ENCODE peak calls at places on chromosomes 3 and 15, in five cellular contexts. N is CD8-positive, alpha-beta memory T cell; D is adrenal gland; M is BJ; T is mammary epithelial cell. J is an unnamed sample.

GRCh38 chr15:69080203-69080957 is 65.9 kb downstream of the NOX5 start:
- DNase-seq in N (no peak), M (no peak), T (peak; percentile 48), D (no peak), J (no peak)

GRCh38 chr3:194773216-194773615 is 87.5 kb downstream of the FAM43A start:
- DNase-seq in T (peak; percentile 45), D (no peak), M (no peak), N (no peak), J (no peak)

GRCh38 chr3:181230258-181230657 is 240.7 kb upstream of the DNAJC19 start:
- DNase-seq in T (no peak), M (no peak), D (no peak), N (no peak), J (no peak)

GRCh38 chr3:31980530-31981205 is 394 bp downstream of the OSBPL10 start:
- DNase-seq in D (peak; percentile 62), T (peak; percentile 81), N (no peak), M (no peak), J (no peak)

GRCh38 chr15:76468722-76469121 is 132.1 kb downstream of the ISL2 start:
- DNase-seq in M (no peak), T (no peak), N (no peak), D (no peak), J (no peak)

GRCh38 chr3:52722491-52722890 is 16.6 kb downstream of the SPCS1 start:
- DNase-seq in N (no peak), M (no peak), T (no peak), D (no peak), J (no peak)

GRCh38 chr3:125045965-125046364 is 9.8 kb downstream of the HEG1 start:
- DNase-seq in M (peak; percentile 32), D (no peak), N (no peak), T (peak; percentile 63), J (no peak)

GRCh38 chr3:15606434-15606891 is 4.9 kb downstream of the BTD start:
- DNase-seq in T (no peak), N (no peak), D (no peak), M (no peak), J (no peak)

GRCh38 chr3:39166932-39167532 is 13.6 kb upstream of the CSRNP1 start:
- DNase-seq in T (peak; percentile 83), M (peak; percentile 94), D (peak; percentile 69), N (no peak), J (peak; percentile 96)

GRCh38 chr3:183991403-183991802 is 26.3 kb downstream of the ABCC5 start:
- DNase-seq in D (no peak), M (no peak), N (no peak), T (peak; percentile 14), J (no peak)

GRCh38 chr15:89461386-89461785 is 35.0 kb downstream of the RHCG start:
- DNase-seq in N (no peak), D (no peak), T (no peak), M (no peak), J (no peak)

GRCh38 chr3:43223670-43224364 is 62.5 kb upstream of the SNRK start:
- DNase-seq in T (no peak), N (no peak), M (no peak), D (no peak), J (no peak)

GRCh38 chr3:112303811-112304325 is 9.9 kb upstream of the SLC9C1 start:
- DNase-seq in M (no peak), N (no peak), D (no peak), T (no peak), J (no peak)

GRCh38 chr3:194472290-194472920 is 14.4 kb downstream of the ATP13A3 start:
- DNase-seq in D (peak; percentile 40), M (no peak), N (no peak), T (peak; percentile 53), J (peak; percentile 56)

DNA sequence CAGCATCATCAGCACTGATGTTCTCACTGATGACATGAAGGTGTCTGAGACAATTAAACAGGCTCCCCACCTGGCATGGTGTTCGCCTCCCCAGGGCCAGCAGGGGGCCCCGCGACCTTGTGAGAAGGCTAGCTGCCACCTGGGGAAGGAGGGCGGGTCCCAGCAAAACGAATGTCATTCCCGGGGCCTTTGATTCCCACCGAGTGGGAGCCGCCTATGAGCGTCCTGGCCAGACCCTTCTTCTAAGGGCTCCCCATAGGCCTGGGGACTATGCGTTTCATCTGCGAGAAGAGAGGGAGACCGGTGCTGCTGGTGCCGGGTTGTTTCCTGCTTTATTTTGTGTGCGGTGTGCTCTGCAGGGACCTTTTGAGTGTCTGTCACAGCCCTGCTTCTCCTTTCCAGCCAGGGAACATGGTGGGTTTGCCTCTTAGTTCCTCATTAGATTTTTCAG is 20.5 kb upstream of the MINDY4B start:
- DNase-seq in N (peak; percentile 4), M (no peak), D (peak; percentile 47), T (peak; percentile 19), J (no peak)
- H3K4me3 ChIP-seq in N (no peak overlapping the region), M (no peak overlapping the region), D (no peak overlapping the region), T (no peak overlapping the region), J (peak overlapping the region; percentile 15)

GRCh38 chr3:197088370-197088769 is 58.8 kb upstream of the MELTF start:
- DNase-seq in N (no peak), M (no peak), T (no peak), D (no peak), J (no peak)
- H3K4me3 ChIP-seq in N (no peak overlapping the region), M (no peak overlapping the region), T (no peak overlapping the region), D (no peak overlapping the region), J (no peak overlapping the region)

DNA sequence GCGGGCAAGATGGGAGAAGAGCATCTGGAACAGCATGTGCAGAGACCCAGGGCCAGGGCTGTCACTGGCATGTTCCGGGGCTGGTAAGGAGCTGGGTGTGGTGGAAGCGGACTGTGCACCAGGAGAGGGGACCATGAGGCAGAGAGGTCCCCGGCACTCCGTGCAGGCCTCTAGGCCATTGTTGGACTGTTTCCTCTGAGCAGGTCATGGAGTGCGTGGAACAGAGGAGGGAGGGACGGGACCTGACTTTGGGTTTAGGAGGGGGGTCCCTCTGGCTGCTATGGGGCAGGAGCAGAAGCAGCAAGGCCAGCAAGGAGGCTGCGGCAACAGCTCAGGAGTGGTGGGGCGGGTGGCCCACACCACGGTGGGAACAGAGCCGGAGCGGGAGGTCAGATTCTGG is 47.1 kb downstream of the TPRA1 start:
- DNase-seq in M (no peak), N (no peak), T (no peak), D (no peak), J (no peak)
- H3K4me3 ChIP-seq in M (no peak overlapping the region), N (no peak overlapping the region), T (no peak overlapping the region), D (no peak overlapping the region), J (no peak overlapping the region)

DNA sequence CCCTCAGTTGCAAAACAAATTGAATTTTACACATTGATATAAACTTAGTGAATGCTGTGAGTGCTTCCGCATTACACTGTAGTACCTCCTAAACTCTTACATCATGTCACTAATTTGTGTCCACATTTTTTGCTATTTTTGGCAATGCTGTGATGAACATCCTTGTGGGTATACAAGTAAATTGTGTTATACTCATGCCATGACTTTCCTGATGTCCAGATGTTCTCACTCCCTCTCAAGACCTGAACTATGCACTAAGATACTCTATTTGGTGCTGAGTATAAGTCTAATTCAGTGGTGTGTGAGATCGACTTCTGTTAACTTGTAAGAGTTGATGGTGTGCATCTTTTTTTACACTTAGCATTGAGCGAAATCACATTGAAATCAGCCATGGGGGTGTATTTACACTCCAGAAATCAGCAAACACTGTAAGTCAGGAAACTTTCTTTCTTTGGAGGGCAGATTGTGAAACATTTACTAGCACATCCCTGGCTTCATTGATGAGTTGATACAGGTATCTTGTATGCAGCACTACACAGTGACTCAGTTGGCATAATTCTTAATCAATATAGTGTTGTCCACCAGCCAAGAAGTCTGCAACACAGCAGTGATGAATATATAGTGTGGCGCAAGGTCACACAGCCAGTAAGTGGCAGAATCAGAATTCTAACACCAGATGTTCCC is 228.1 kb upstream of the RORA start:
- DNase-seq in T (no peak), D (no peak), M (no peak), N (no peak), J (no peak)
- H3K4me3 ChIP-seq in T (no peak overlapping the region), D (no peak overlapping the region), M (no peak overlapping the region), N (no peak overlapping the region), J (no peak overlapping the region)

GRCh38 chr15:32717290-32718081 is at the start of gene GREM1:
- DNase-seq in T (no peak), N (no peak), D (no peak), M (no peak), J (no peak)

GRCh38 chr15:32718822-32719716 is 1.3 kb downstream of the GREM1 start:
- DNase-seq in T (peak; percentile 13), N (no peak), M (no peak), D (no peak), J (no peak)

GRCh38 chr15:32716216-32716959 is 1.4 kb upstream of the GREM1 start:
- DNase-seq in M (no peak), T (no peak), N (no peak), D (no peak), J (no peak)

GRCh38 chr15:32716960-32717289 is 879 bp upstream of the GREM1 start:
- DNase-seq in N (no peak), T (no peak), D (no peak), M (no peak), J (no peak)

DNA sequence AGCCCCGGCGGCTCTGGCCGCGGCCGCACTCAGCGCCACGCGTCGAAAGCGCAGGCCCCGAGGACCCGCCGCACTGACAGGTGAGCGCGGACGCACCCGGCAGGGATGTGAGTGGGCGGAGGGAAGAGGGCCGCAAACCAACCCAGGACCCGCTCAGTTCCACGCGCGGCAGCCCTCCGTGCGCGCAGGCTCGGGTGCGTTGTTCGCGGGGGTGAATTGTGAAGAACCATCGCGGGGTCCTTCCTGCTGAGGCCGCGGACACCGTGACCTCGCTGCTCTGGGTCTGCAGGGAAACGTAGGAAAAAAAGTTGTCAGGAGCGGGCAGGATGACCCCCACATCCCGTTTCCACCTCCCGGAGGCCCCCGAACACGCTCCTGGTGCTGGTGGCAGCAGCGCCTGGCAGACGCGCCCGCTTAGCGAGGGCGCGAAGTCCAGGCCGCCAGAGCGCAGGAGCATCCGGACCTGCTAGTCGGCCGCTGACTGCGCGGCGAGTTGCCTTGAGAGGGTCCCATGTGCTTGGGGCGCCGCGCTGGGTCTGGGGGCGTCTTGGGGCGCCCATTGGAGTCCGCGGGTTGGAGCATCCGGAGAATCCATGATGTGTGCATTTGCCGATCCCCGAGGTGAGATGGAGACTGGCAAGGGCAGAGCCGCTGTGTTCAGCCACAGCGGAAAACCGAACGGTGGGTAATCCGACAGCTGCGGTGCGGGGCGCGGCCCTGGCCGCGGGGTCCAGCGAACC is 448 bp downstream of the GREM1 start:
- DNase-seq in T (peak; percentile 32), N (no peak), M (no peak), D (no peak), J (no peak)
- H3K4me3 ChIP-seq in T (peak overlapping the region; percentile 29), N (no peak overlapping the region), M (peak overlapping the region; percentile 92), D (no peak overlapping the region), J (peak overlapping the region; percentile 80)

J was measured in skeletal muscle cell.